ENCODE peak calls at places on chromosomes 11 and 22, in six cellular contexts. T, N, L, M, E and D are unnamed samples.

GRCh38 chr22:17576475-17576874 is 13.2 kb downstream of the SLC25A18 start:
- DNase-seq in T (no peak), N (no peak), L (no peak), M (no peak), E (no peak), D (peak)

GRCh38 chr11:35721576-35722341 is 59.2 kb downstream of the TRIM44 start:
- DNase-seq in T (no peak), N (no peak), L (no peak), M (no peak), E (no peak), D (no peak)

GRCh38 chr11:9980931-9981330 is 313.1 kb downstream of the SBF2 start:
- DNase-seq in T (no peak), N (no peak), L (no peak), M (no peak), E (no peak), D (no peak)

GRCh38 chr11:70251583-70252285 is 18.8 kb upstream of the PPFIA1 start:
- DNase-seq in T (no peak), N (no peak), L (no peak), M (no peak), E (no peak), D (no peak)

GRCh38 chr11:69213315-69213714 is 57.6 kb downstream of the SMIM38 start:
- DNase-seq in T (no peak), N (no peak), L (no peak), M (no peak), E (no peak), D (no peak)

GRCh38 chr22:46803031-46803880 is 40.8 kb downstream of the TBC1D22A start:
- DNase-seq in T (no peak), N (peak), L (peak), M (peak), E (peak), D (no peak)

GRCh38 chr11:61489833-61490585 is 18.5 kb upstream of the LRRC10B start:
- DNase-seq in T (no peak), N (no peak), L (no peak), M (no peak), E (peak), D (no peak)

GRCh38 chr11:131041331-131042040 is 125.2 kb upstream of the SNX19 start:
- DNase-seq in T (no peak), N (no peak), L (no peak), M (no peak), E (no peak), D (no peak)

GRCh38 chr11:83691387-83692088 is 405.4 kb upstream of the CCDC90B start:
- DNase-seq in T (no peak), N (no peak), L (peak), M (no peak), E (no peak), D (no peak)

GRCh38 chr22:49553076-49553475 is 274.6 kb downstream of the BRD1 start:
- DNase-seq in T (no peak), N (no peak), L (no peak), M (no peak), E (no peak), D (no peak)

GRCh38 chr11:130852589-130852988 is 63.7 kb downstream of the SNX19 start:
- DNase-seq in T (no peak), N (no peak), L (no peak), M (no peak), E (no peak), D (no peak)

GRCh38 chr11:9906043-9906791 is 242.3 kb downstream of the SWAP70 start:
- DNase-seq in T (no peak), N (no peak), L (no peak), M (peak), E (no peak), D (peak)

GRCh38 chr11:36069576-36070214 is 125.8 kb downstream of the LDLRAD3 start:
- DNase-seq in T (no peak), N (no peak), L (no peak), M (no peak), E (no peak), D (no peak)

GRCh38 chr11:120128392-120129172 is 9.3 kb downstream of the TRIM29 start:
- DNase-seq in T (peak), N (peak), L (peak), M (no peak), E (no peak), D (peak)

GRCh38 chr11:132186193-132186592 is 815.8 kb downstream of the NTM start:
- DNase-seq in T (no peak), N (no peak), L (no peak), M (no peak), E (no peak), D (no peak)

GRCh38 chr11:83945953-83946352 is 659.8 kb upstream of the CCDC90B start:
- DNase-seq in T (no peak), N (no peak), L (no peak), M (no peak), E (no peak), D (no peak)

GRCh38 chr22:31075961-31076360 is 5.2 kb upstream of the SMTN start:
- DNase-seq in T (peak), N (peak), L (peak), M (no peak), E (peak), D (no peak)

GRCh38 chr11:12285811-12286222 is 91.6 kb upstream of the PARVA start:
- DNase-seq in T (no peak), N (no peak), L (no peak), M (no peak), E (no peak), D (no peak)

GRCh38 chr11:377174-377865 is 8.0 kb downstream of the B4GALNT4 start:
- DNase-seq in T (no peak), N (no peak), L (no peak), M (no peak), E (peak), D (no peak)

GRCh38 chr11:47507016-47507631 is 45.8 kb downstream of the CELF1 start:
- DNase-seq in T (no peak), N (no peak), L (no peak), M (no peak), E (no peak), D (no peak)

GRCh38 chr11:58525037-58525614 is 17.2 kb upstream of the OR5B21 start:
- DNase-seq in T (no peak), N (no peak), L (peak), M (no peak), E (no peak), D (no peak)

GRCh38 chr11:1150095-1150494 is 7.7 kb upstream of the MUC5AC start:
- DNase-seq in T (no peak), N (no peak), L (no peak), M (no peak), E (no peak), D (no peak)

GRCh38 chr22:47396515-47396914 is 634.1 kb downstream of the TBC1D22A start:
- DNase-seq in T (no peak), N (no peak), L (no peak), M (no peak), E (no peak), D (no peak)

GRCh38 chr11:88555018-88555828 is 217.7 kb upstream of the CTSC start:
- DNase-seq in T (peak), N (no peak), L (peak), M (peak), E (no peak), D (peak)

GRCh38 chr11:23680488-23681230 is 816.2 kb upstream of the LUZP2 start:
- DNase-seq in T (no peak), N (no peak), L (no peak), M (no peak), E (peak), D (no peak)

GRCh38 chr22:44550666-44551491 is 52.8 kb upstream of the RTL6 start:
- DNase-seq in T (no peak), N (peak), L (peak), M (no peak), E (peak), D (peak)

GRCh38 chr11:706439-706956 is 467 bp downstream of the EPS8L2 start:
- DNase-seq in T (no peak), N (peak), L (peak), M (peak), E (peak), D (peak)

GRCh38 chr11:14449302-14449714 is 50.3 kb downstream of the COPB1 start:
- DNase-seq in T (no peak), N (no peak), L (no peak), M (no peak), E (no peak), D (no peak)

GRCh38 chr11:35402751-35403454 is 16.5 kb downstream of the SLC1A2 start:
- DNase-seq in T (no peak), N (no peak), L (peak), M (no peak), E (no peak), D (no peak)

GRCh38 chr11:41431784-41432183 is 27.7 kb downstream of the LRRC4C start:
- DNase-seq in T (no peak), N (no peak), L (no peak), M (no peak), E (no peak), D (no peak)

GRCh38 chr11:95451261-95451660 is 220.3 kb upstream of the SESN3 start:
- DNase-seq in T (no peak), N (no peak), L (no peak), M (no peak), E (no peak), D (no peak)

GRCh38 chr22:37733625-37734401 is 37.0 kb downstream of the TRIOBP start:
- DNase-seq in T (no peak), N (peak), L (no peak), M (no peak), E (peak), D (no peak)

GRCh38 chr11:93073508-93074280 is 104.2 kb downstream of the MTNR1B start:
- DNase-seq in T (no peak), N (no peak), L (no peak), M (no peak), E (no peak), D (no peak)

GRCh38 chr11:65325435-65325834 is 8.2 kb upstream of the DPF2 start:
- DNase-seq in T (no peak), N (no peak), L (no peak), M (no peak), E (no peak), D (no peak)
- TF ChIP-seq POLR2A in T (no peak), N (no peak), L (no peak), M (no peak), E (no peak), D (no peak)

GRCh38 chr11:62591448-62592215 is at the start of gene TUT1:
- DNase-seq in T (peak), N (peak), L (peak), M (peak), E (peak), D (peak)
- TF ChIP-seq POLR2A in T (peak), N (peak), L (peak), M (peak), E (peak), D (peak)

GRCh38 chr11:76228122-76229000 is 22.1 kb upstream of the WNT11 start:
- DNase-seq in T (no peak), N (no peak), L (no peak), M (no peak), E (no peak), D (no peak)
- TF ChIP-seq POLR2A in T (no peak), N (no peak), L (no peak), M (no peak), E (no peak), D (no peak)

GRCh38 chr11:57425565-57426438 is 1.1 kb downstream of the SLC43A3 start:
- DNase-seq in T (peak), N (peak), L (peak), M (no peak), E (peak), D (no peak)

GRCh38 chr11:57428643-57429042 is 1.7 kb upstream of the SLC43A3 start:
- DNase-seq in T (no peak), N (no peak), L (no peak), M (no peak), E (no peak), D (no peak)

GRCh38 chr11:57427692-57428082 is 766 bp upstream of the SLC43A3 start:
- DNase-seq in T (peak), N (peak), L (peak), M (no peak), E (peak), D (no peak)

GRCh38 chr11:57426439-57426753 is 525 bp downstream of the SLC43A3 start:
- DNase-seq in T (no peak), N (no peak), L (no peak), M (no peak), E (no peak), D (no peak)

DNA sequence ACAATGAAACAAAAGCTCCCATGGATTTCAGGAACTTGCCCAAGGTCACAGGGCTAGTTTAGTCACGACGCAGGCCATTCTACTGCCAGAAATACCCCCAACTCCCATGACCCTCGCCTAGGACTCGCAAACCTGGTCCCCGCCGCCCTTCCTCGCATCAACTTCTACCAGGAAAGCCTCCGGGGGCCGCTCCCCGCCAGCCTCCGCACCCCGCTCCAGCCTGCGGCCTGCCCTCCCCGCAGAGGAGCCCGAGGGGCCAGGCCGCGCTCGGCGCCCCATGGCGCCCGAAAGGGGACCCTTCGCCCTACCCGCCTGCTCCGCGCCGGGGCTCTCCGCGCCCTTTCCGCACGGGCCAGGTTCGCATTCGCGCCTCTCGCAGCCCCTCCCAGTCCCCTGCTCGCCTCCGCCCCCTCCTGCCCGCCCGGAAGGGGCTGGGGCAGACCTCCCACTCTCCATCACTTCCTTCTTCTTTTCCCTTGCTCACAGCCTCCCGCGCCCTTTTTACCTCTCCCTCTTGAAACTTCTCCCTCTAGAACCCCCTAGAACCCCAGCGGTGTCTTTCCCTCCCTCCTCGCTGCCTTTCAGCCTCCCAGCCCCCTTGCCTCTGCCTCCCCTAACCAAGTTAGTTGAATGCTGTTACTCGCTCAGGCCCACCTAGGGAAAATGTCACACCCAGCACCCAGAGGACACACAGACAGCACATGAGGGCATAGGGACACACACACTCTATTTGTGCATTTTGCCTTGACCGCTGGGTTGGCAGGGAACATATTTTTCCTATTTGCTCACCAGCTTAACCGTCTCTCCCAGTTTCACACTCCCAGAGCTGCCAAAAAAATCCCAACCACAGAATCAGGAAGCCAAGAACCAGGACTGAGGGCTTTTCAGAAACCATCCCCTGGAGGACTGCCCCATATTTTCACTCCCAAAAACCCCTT is at the start of gene SLC43A3:
- DNase-seq in T (peak), N (peak), L (peak), M (no peak), E (peak), D (peak)
- TF ChIP-seq POLR2A in T (peak), N (peak), L (peak), M (no peak), E (peak), D (peak)

GRCh38 chr22:29630180-29630498 is 26.7 kb downstream of the NF2 start:
- DNase-seq in T (no peak), N (no peak), L (no peak), M (no peak), E (no peak), D (no peak)
- TF ChIP-seq POLR2A in T (no peak), N (no peak), L (no peak), M (no peak), E (no peak), D (no peak)